ENCODE peak calls at places on chromosomes 2 and 18, in five cellular contexts. H, O, I, S and Y are unnamed samples.
A peak's percentile ranks its signal among the peaks of the same experiment; 100 is the strongest.

GRCh38 chr18:47619771-47620170 is 310.7 kb downstream of the SMAD2 start:
- DNase-seq in H (no peak), O (no peak), I (no peak), S (no peak), Y (no peak)

GRCh38 chr18:615773-616172 is 19.0 kb downstream of the CLUL1 start:
- DNase-seq in H (no peak), O (no peak), I (peak; percentile 24), S (no peak), Y (no peak)

GRCh38 chr2:38515155-38516074 is 87.3 kb downstream of the HNRNPLL start:
- DNase-seq in H (no peak), O (peak; percentile 59), I (peak; percentile 95), S (no peak), Y (no peak)

GRCh38 chr2:66436546-66436945 is 1.6 kb downstream of the MEIS1 start:
- DNase-seq in H (no peak), O (no peak), I (no peak), S (no peak), Y (no peak)

GRCh38 chr2:233423436-233423860 is 69.2 kb downstream of the DGKD start:
- DNase-seq in H (no peak), O (no peak), I (no peak), S (no peak), Y (peak; percentile 35)

GRCh38 chr2:143163499-143163898 is 34.3 kb downstream of the ARHGAP15 start:
- DNase-seq in H (no peak), O (no peak), I (no peak), S (no peak), Y (no peak)

GRCh38 chr2:234495801-234496441 is 960 bp downstream of the ARL4C start:
- DNase-seq in H (peak; percentile 59), O (peak; percentile 32), I (no peak), S (no peak), Y (peak; percentile 73)

GRCh38 chr2:127049927-127050802 is 56.8 kb downstream of the BIN1 start:
- DNase-seq in H (peak; percentile 48), O (peak; percentile 41), I (peak; percentile 64), S (peak; percentile 24), Y (peak; percentile 95)

GRCh38 chr2:170073288-170073687 is 104.7 kb upstream of the MYO3B start:
- DNase-seq in H (no peak), O (peak; percentile 71), I (no peak), S (no peak), Y (no peak)

GRCh38 chr18:58235001-58235436 is 191.0 kb downstream of the NEDD4L start:
- DNase-seq in H (no peak), O (no peak), I (no peak), S (peak; percentile 56), Y (no peak)

GRCh38 chr2:120132190-120132589 is 91.0 kb downstream of the TMEM185B start:
- DNase-seq in H (no peak), O (peak; percentile 82), I (peak; percentile 6), S (no peak), Y (no peak)

GRCh38 chr18:10286580-10287150 is 167.8 kb upstream of the APCDD1 start:
- DNase-seq in H (no peak), O (no peak), I (no peak), S (no peak), Y (no peak)

GRCh38 chr18:70421471-70421870 is 132.6 kb downstream of the SOCS6 start:
- DNase-seq in H (peak; percentile 38), O (peak; percentile 45), I (no peak), S (no peak), Y (no peak)

GRCh38 chr2:101277111-101277510 is 24.4 kb downstream of the CNOT11 start:
- DNase-seq in H (peak; percentile 79), O (peak; percentile 49), I (no peak), S (no peak), Y (no peak)

GRCh38 chr2:72143441-72144356 is 4.0 kb downstream of the CYP26B1 start:
- DNase-seq in H (no peak), O (no peak), I (no peak), S (no peak), Y (no peak)

GRCh38 chr2:123811846-123812245 is 213.2 kb upstream of the CNTNAP5 start:
- DNase-seq in H (no peak), O (no peak), I (no peak), S (no peak), Y (no peak)

GRCh38 chr18:7349181-7349837 is 118.4 kb downstream of the LRRC30 start:
- DNase-seq in H (no peak), O (no peak), I (no peak), S (no peak), Y (no peak)

GRCh38 chr18:50350699-50351098 is 24.1 kb upstream of the SKA1 start:
- DNase-seq in H (no peak), O (no peak), I (no peak), S (no peak), Y (no peak)

GRCh38 chr18:55998071-55998522 is 410.1 kb upstream of the TCF4 start:
- DNase-seq in H (no peak), O (peak; percentile 56), I (no peak), S (no peak), Y (no peak)

GRCh38 chr18:28183418-28184078 is 6.6 kb upstream of the CDH2 start:
- DNase-seq in H (peak; percentile 29), O (peak; percentile 46), I (no peak), S (peak; percentile 82), Y (no peak)

GRCh38 chr2:42068571-42069178 is 20.9 kb downstream of the PKDCC start:
- DNase-seq in H (no peak), O (no peak), I (no peak), S (no peak), Y (no peak)

GRCh38 chr2:61328707-61329251 is 142.1 kb downstream of the USP34 start:
- DNase-seq in H (peak; percentile 28), O (peak; percentile 6), I (no peak), S (no peak), Y (no peak)

GRCh38 chr2:46803551-46803885 is 112.1 kb downstream of the MCFD2 start:
- DNase-seq in H (no peak), O (no peak), I (no peak), S (no peak), Y (no peak)

GRCh38 chr2:56133931-56134629 is 49.7 kb upstream of the CCDC85A start:
- DNase-seq in H (no peak), O (no peak), I (peak; percentile 67), S (no peak), Y (no peak)

DNA sequence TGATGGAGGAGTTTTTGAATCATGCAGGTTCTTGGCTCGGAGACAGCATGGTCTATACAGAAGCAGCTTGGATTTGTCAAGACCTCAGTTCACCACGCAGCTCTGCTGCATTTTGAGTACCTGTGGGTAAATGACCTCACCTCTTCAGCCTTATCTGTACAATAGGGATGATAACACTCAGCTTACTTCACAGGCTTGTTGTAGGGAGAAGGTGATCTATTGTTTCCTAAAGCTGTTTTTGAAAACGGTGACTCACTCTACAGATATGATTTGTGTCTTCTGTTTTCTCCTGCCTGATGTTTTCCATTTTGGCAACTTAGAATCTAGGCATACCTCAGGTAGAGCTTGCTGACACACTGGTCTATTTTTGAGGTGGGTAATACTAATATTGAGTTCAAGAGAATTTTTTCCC is 80.3 kb downstream of the FMNL2 start:
- DNase-seq in H (no peak), O (peak; percentile 19), I (no peak), S (peak; percentile 79), Y (no peak)
- TF ChIP-seq MAFK in H (no peak), O (no peak), I (no peak), S (no peak), Y (no peak)

DNA sequence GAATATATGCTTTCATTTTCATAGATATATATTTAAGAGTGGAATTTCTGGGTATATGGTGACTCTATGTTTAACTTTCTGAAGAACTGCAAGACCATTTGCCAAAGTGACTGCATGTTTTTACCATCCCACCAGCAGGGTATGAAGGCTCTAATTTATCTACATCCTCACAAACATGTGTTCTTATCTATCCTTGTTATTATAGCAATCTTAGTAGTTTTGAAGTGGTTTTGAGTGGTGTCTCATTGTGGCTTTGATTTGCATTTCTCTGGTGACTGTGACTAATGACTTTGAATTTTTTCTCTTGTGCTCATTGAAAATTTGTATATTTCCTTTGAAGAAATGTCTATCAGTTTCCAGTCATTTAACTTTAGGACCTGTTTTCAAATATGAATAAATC is 310.2 kb upstream of the NRP2 start:
- DNase-seq in H (no peak), O (peak; percentile 60), I (no peak), S (no peak), Y (no peak)
- TF ChIP-seq MAFK in H (no peak), O (no peak), I (no peak), S (no peak), Y (no peak)

GRCh38 chr18:68608861-68609465 is 105.9 kb downstream of the TMX3 start:
- DNase-seq in H (no peak), O (no peak), I (no peak), S (no peak), Y (no peak)
- TF ChIP-seq MAFK in H (no peak), O (no peak), I (no peak), S (no peak), Y (no peak)

GRCh38 chr2:151153601-151154000 is 108.1 kb downstream of the RBM43 start:
- DNase-seq in H (no peak), O (no peak), I (no peak), S (no peak), Y (no peak)
- TF ChIP-seq MAFK in H (no peak), O (no peak), I (no peak), S (no peak), Y (no peak)

GRCh38 chr2:40554665-40555294 is 102.9 kb upstream of the SLC8A1 start:
- DNase-seq in H (peak; percentile 67), O (peak; percentile 38), I (peak; percentile 23), S (peak; percentile 56), Y (peak; percentile 88)
- TF ChIP-seq MAFK in H (no peak), O (no peak), I (no peak), S (no peak), Y (no peak)

DNA sequence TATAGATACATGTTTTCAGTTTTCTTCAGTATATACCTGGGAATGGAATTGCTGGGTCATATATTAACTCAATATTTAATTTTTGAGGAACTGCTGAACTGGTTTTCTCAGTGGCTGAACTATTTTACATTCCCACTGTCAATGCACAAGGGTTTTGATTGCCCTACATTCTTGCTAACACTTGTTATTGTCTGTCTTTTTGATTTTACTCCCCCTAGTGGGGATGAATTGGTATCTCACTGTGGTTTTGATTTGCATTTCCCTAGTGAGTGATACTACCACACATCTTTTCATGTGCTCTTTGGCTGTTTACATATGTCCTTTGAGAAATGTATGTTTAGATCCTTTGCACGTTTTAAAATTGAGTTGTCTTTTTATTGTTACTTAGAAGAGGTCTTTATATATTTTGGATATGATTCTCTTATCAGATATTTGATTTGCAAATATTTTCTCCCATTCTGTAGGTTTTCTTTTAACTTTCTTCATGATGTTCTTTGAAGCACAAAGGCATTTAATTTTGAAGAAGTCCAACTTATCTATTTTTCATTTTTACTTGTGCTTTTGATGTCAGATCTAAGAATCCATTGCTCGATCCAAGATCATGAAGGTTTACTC is 36.2 kb downstream of the ASB1 start:
- DNase-seq in H (peak; percentile 64), O (peak; percentile 58), I (peak; percentile 57), S (peak; percentile 77), Y (no peak)
- TF ChIP-seq MAFK in H (no peak), O (no peak), I (no peak), S (no peak), Y (no peak)